ENCODE peak calls at places on chromosomes 16 and 17, in four cellular contexts. One of them, this sample, is unnamed.

GRCh38 chr16:11609474-11610120 is 22.9 kb upstream of the LITAF start:
- DNase-seq in fibroblast of lung: peak; percentile 57
- DNase-seq in ovary: no peak
- DNase-seq in lung: no peak
- DNase-seq in this sample: no peak

GRCh38 chr16:65343556-65343955 is 221.7 kb upstream of the CDH11 start:
- DNase-seq in fibroblast of lung: peak; percentile 13
- DNase-seq in ovary: no peak
- DNase-seq in lung: no peak
- DNase-seq in this sample: no peak

GRCh38 chr16:27427538-27427937 is 25.6 kb downstream of the IL21R start:
- DNase-seq in fibroblast of lung: no peak
- DNase-seq in ovary: no peak
- DNase-seq in lung: peak; percentile 17
- DNase-seq in this sample: no peak

GRCh38 chr17:8793649-8794048 is 5.5 kb downstream of the MFSD6L start:
- DNase-seq in fibroblast of lung: no peak
- DNase-seq in ovary: no peak
- DNase-seq in lung: no peak
- DNase-seq in this sample: no peak

GRCh38 chr17:4945176-4945943 is 3.0 kb downstream of the PFN1 start:
- DNase-seq in fibroblast of lung: peak; percentile 90
- DNase-seq in ovary: peak; percentile 59
- DNase-seq in lung: peak; percentile 84
- DNase-seq in this sample: no peak

GRCh38 chr17:34487616-34488015 is 91.8 kb upstream of the TMEM132E start:
- DNase-seq in fibroblast of lung: no peak
- DNase-seq in ovary: no peak
- DNase-seq in lung: no peak
- DNase-seq in this sample: no peak

GRCh38 chr17:17494499-17495447 is 1.4 kb downstream of the RASD1 start:
- DNase-seq in fibroblast of lung: peak; percentile 53
- DNase-seq in ovary: peak; percentile 51
- DNase-seq in lung: peak; percentile 44
- DNase-seq in this sample: peak; percentile 45

GRCh38 chr16:19183187-19183586 is 15.1 kb downstream of the SYT17 start:
- DNase-seq in fibroblast of lung: no peak
- DNase-seq in ovary: no peak
- DNase-seq in lung: no peak
- DNase-seq in this sample: no peak

GRCh38 chr17:74544991-74545441 is 899 bp downstream of the CD300C start:
- DNase-seq in fibroblast of lung: no peak
- DNase-seq in ovary: no peak
- DNase-seq in lung: no peak
- DNase-seq in this sample: no peak

GRCh38 chr16:29815032-29815721 is 775 bp upstream of the PAGR1 start:
- DNase-seq in fibroblast of lung: no peak
- DNase-seq in ovary: peak; percentile 72
- DNase-seq in lung: no peak
- DNase-seq in this sample: peak; percentile 40

GRCh38 chr17:43791589-43791988 is 11.4 kb downstream of the CFAP97D1 start:
- DNase-seq in fibroblast of lung: peak; percentile 61
- DNase-seq in ovary: no peak
- DNase-seq in lung: no peak
- DNase-seq in this sample: no peak

GRCh38 chr16:66717112-66717675 is 20.7 kb upstream of the CMTM4 start:
- DNase-seq in fibroblast of lung: peak; percentile 84
- DNase-seq in ovary: peak; percentile 31
- DNase-seq in lung: no peak
- DNase-seq in this sample: peak; percentile 58

GRCh38 chr17:73575470-73576235 is 68.6 kb downstream of the SDK2 start:
- DNase-seq in fibroblast of lung: no peak
- DNase-seq in ovary: no peak
- DNase-seq in lung: no peak
- DNase-seq in this sample: no peak

GRCh38 chr17:17416400-17417360 is 60.1 kb upstream of the MED9 start:
- DNase-seq in fibroblast of lung: peak; percentile 83
- DNase-seq in ovary: no peak
- DNase-seq in lung: peak; percentile 64
- DNase-seq in this sample: no peak

GRCh38 chr16:6189216-6189615 is 1091.6 kb upstream of the EEF2KMT start:
- DNase-seq in fibroblast of lung: no peak
- DNase-seq in ovary: no peak
- DNase-seq in lung: no peak
- DNase-seq in this sample: no peak

GRCh38 chr16:4366016-4366415 is 5.6 kb upstream of the VASN start:
- DNase-seq in fibroblast of lung: no peak
- DNase-seq in ovary: peak; percentile 27
- DNase-seq in lung: no peak
- DNase-seq in this sample: no peak

GRCh38 chr17:8019161-8019560 is 16.7 kb downstream of the GUCY2D start:
- DNase-seq in fibroblast of lung: no peak
- DNase-seq in ovary: no peak
- DNase-seq in lung: no peak
- DNase-seq in this sample: no peak

GRCh38 chr16:68059804-68060203 is 25.4 kb upstream of the NFATC3 start:
- DNase-seq in fibroblast of lung: no peak
- DNase-seq in ovary: no peak
- DNase-seq in lung: no peak
- DNase-seq in this sample: no peak

GRCh38 chr16:4319454-4319853 is 3.6 kb downstream of the GLIS2 start:
- DNase-seq in fibroblast of lung: no peak
- DNase-seq in ovary: peak; percentile 58
- DNase-seq in lung: no peak
- DNase-seq in this sample: no peak

GRCh38 chr16:50573947-50574751 is 26.0 kb downstream of the NKD1 start:
- DNase-seq in fibroblast of lung: no peak
- DNase-seq in ovary: peak; percentile 66
- DNase-seq in lung: no peak
- DNase-seq in this sample: no peak

GRCh38 chr17:73750975-73751374 is 106.7 kb upstream of the SDK2 start:
- DNase-seq in fibroblast of lung: no peak
- DNase-seq in ovary: no peak
- DNase-seq in lung: no peak
- DNase-seq in this sample: no peak

GRCh38 chr17:47797797-47798196 is 23.8 kb downstream of the OSBPL7 start:
- DNase-seq in fibroblast of lung: peak; percentile 7
- DNase-seq in ovary: no peak
- DNase-seq in lung: no peak
- DNase-seq in this sample: no peak

GRCh38 chr16:16021646-16021987 is 72.2 kb downstream of the ABCC1 start:
- DNase-seq in fibroblast of lung: no peak
- DNase-seq in ovary: no peak
- DNase-seq in lung: no peak
- DNase-seq in this sample: no peak

GRCh38 chr17:43855061-43855460 is 8.1 kb downstream of the CD300LG start:
- DNase-seq in fibroblast of lung: no peak
- DNase-seq in ovary: no peak
- DNase-seq in lung: no peak
- DNase-seq in this sample: no peak

GRCh38 chr17:83096401-83097220 is 17.2 kb downstream of the METRNL start:
- DNase-seq in fibroblast of lung: no peak
- DNase-seq in ovary: no peak
- DNase-seq in lung: no peak
- DNase-seq in this sample: no peak

GRCh38 chr17:63697341-63698286 is 2.3 kb downstream of the LIMD2 start:
- DNase-seq in fibroblast of lung: no peak
- DNase-seq in ovary: no peak
- DNase-seq in lung: peak; percentile 69
- DNase-seq in this sample: peak; percentile 56

GRCh38 chr17:79425686-79426085 is 185.2 kb downstream of the RBFOX3 start:
- DNase-seq in fibroblast of lung: no peak
- DNase-seq in ovary: no peak
- DNase-seq in lung: no peak
- DNase-seq in this sample: no peak

GRCh38 chr17:76365256-76365903 is 11.7 kb upstream of the PRPSAP1 start:
- DNase-seq in fibroblast of lung: no peak
- DNase-seq in ovary: no peak
- DNase-seq in lung: no peak
- DNase-seq in this sample: no peak
- TF ChIP-seq CTCF in fibroblast of lung: peak; percentile 35
- TF ChIP-seq CTCF in ovary: no peak
- TF ChIP-seq CTCF in lung: peak; percentile 1
- TF ChIP-seq CTCF in this sample: no peak

GRCh38 chr16:81720973-81721907 is 57.9 kb upstream of the PLCG2 start:
- DNase-seq in fibroblast of lung: no peak
- DNase-seq in ovary: no peak
- DNase-seq in lung: no peak
- DNase-seq in this sample: no peak
- TF ChIP-seq CTCF in fibroblast of lung: no peak
- TF ChIP-seq CTCF in ovary: no peak
- TF ChIP-seq CTCF in lung: no peak
- TF ChIP-seq CTCF in this sample: no peak

GRCh38 chr17:29215717-29216116 is 30.9 kb upstream of the CRYBA1 start:
- DNase-seq in fibroblast of lung: peak; percentile 60
- DNase-seq in ovary: no peak
- DNase-seq in lung: no peak
- DNase-seq in this sample: no peak
- TF ChIP-seq CTCF in fibroblast of lung: no peak
- TF ChIP-seq CTCF in ovary: no peak
- TF ChIP-seq CTCF in lung: no peak
- TF ChIP-seq CTCF in this sample: no peak

DNA sequence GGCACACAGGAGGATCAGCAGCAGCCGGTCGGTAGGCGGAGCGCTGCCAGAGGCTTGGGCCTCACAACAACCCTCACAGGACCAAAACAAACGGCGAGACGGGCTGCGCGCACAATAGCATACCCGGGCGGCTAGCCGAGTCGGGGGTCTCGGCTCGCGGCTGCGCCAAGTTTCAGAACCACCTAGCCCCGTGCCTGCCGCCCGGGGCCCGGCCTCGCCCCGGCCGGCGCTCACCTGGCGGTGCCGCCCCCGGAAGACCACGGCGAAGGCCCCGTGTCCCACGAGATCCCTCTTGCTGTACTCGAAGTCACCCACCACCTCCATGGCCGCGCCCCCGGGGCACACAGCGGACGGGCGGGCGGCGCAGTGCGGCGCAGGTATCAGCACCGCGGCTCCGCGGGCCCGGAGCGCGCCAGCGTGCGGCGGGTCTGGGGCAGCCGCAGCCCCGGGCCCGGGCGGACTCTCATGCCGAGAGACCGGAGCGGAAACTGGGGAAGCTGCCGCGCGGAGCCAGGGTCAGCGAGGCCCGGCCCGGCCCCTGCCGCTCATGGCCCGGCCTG is 562 bp downstream of the ULK2 start:
- DNase-seq in fibroblast of lung: peak; percentile 62
- DNase-seq in ovary: peak; percentile 72
- DNase-seq in lung: no peak
- DNase-seq in this sample: peak; percentile 62
- TF ChIP-seq CTCF in fibroblast of lung: peak; percentile 54
- TF ChIP-seq CTCF in ovary: no peak
- TF ChIP-seq CTCF in lung: no peak
- TF ChIP-seq CTCF in this sample: no peak

DNA sequence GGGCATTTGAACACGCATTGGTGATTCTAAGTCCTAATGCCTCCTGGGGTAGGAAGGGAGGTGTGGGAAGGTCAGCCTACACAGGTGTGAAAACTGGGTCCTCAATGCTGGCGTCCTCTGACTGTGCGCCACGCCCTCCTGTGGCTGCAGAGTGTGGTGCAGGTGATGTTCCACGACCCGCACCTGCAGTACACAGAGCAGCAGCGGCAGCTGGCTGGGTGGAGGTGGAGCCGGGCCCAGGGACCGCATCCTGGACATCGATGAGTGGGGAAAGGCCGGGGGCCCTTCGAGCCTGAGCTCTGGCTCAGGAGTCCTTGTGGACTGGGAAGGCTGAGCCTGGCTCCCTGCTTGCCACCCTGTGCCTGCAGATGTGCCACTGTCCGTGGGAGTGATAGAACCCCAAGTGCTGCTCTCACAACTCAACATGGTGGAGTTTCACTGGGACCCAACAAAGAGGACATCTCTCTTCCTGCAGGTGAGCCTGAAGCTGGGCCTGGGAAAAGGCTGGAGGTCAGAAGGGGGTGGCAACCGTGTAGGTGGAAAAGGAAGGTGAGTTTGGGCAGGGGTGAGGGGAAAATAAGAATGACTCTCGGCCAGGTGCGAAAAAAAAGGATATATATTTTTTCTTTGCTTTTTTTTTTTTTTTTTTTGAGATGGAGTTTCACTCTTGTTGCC is 14.0 kb upstream of the STAC2 start:
- DNase-seq in fibroblast of lung: no peak
- DNase-seq in ovary: no peak
- DNase-seq in lung: peak; percentile 56
- DNase-seq in this sample: peak; percentile 71
- TF ChIP-seq CTCF in fibroblast of lung: peak; percentile 50
- TF ChIP-seq CTCF in ovary: no peak
- TF ChIP-seq CTCF in lung: no peak
- TF ChIP-seq CTCF in this sample: peak; percentile 72

GRCh38 chr17:67602974-67603373 is 114.8 kb upstream of the NOL11 start:
- DNase-seq in fibroblast of lung: peak; percentile 41
- DNase-seq in ovary: no peak
- DNase-seq in lung: no peak
- DNase-seq in this sample: peak; percentile 42
- TF ChIP-seq CTCF in fibroblast of lung: peak; percentile 47
- TF ChIP-seq CTCF in ovary: no peak
- TF ChIP-seq CTCF in lung: no peak
- TF ChIP-seq CTCF in this sample: peak; percentile 29

GRCh38 chr17:65918921-65919546 is 272.9 kb downstream of the CEP112 start:
- DNase-seq in fibroblast of lung: no peak
- DNase-seq in ovary: no peak
- DNase-seq in lung: no peak
- DNase-seq in this sample: peak; percentile 32
- TF ChIP-seq CTCF in fibroblast of lung: peak; percentile 23
- TF ChIP-seq CTCF in ovary: no peak
- TF ChIP-seq CTCF in lung: no peak
- TF ChIP-seq CTCF in this sample: no peak

GRCh38 chr16:57722651-57723050 is 12.9 kb upstream of the KATNB1 start:
- DNase-seq in fibroblast of lung: no peak
- DNase-seq in ovary: no peak
- DNase-seq in lung: no peak
- DNase-seq in this sample: no peak

GRCh38 chr16:57723170-57723569 is 12.4 kb upstream of the KATNB1 start:
- DNase-seq in fibroblast of lung: no peak
- DNase-seq in ovary: no peak
- DNase-seq in lung: no peak
- DNase-seq in this sample: peak; percentile 56

GRCh38 chr16:57720142-57720575 is 15.4 kb upstream of the KATNB1 start:
- DNase-seq in fibroblast of lung: peak; percentile 36
- DNase-seq in ovary: no peak
- DNase-seq in lung: peak; percentile 53
- DNase-seq in this sample: peak; percentile 79

GRCh38 chr16:57721356-57721755 is 14.2 kb upstream of the KATNB1 start:
- DNase-seq in fibroblast of lung: no peak
- DNase-seq in ovary: no peak
- DNase-seq in lung: no peak
- DNase-seq in this sample: no peak

GRCh38 chr16:57721765-57722499 is 13.6 kb upstream of the KATNB1 start:
- DNase-seq in fibroblast of lung: no peak
- DNase-seq in ovary: no peak
- DNase-seq in lung: no peak
- DNase-seq in this sample: no peak
- TF ChIP-seq CTCF in fibroblast of lung: no peak
- TF ChIP-seq CTCF in ovary: no peak
- TF ChIP-seq CTCF in lung: no peak
- TF ChIP-seq CTCF in this sample: no peak

GRCh38 chr16:31251435-31251834 is 8.3 kb upstream of the ITGAM start:
- DNase-seq in fibroblast of lung: no peak
- DNase-seq in ovary: no peak
- DNase-seq in lung: no peak
- DNase-seq in this sample: no peak
- TF ChIP-seq CTCF in fibroblast of lung: no peak
- TF ChIP-seq CTCF in ovary: no peak
- TF ChIP-seq CTCF in lung: no peak
- TF ChIP-seq CTCF in this sample: no peak

This sample was measured in endothelial cell.